ENCODE peak calls at places on chromosomes 7 and 10, in six cellular contexts. O, B, X, G, Z and J are unnamed samples.

GRCh38 chr7:52940511-52940910 is 94.9 kb upstream of the POM121L12 start:
- DNase-seq in O (no peak), B (no peak), X (no peak), G (no peak), Z (no peak), J (no peak)

GRCh38 chr7:151077705-151078232 is 2.8 kb downstream of the FASTK start:
- DNase-seq in O (no peak), B (no peak), X (no peak), G (no peak), Z (peak; percentile 74), J (no peak)

GRCh38 chr10:119726291-119727261 is 726 bp downstream of the INPP5F start:
- DNase-seq in O (peak; percentile 11), B (peak; percentile 55), X (no peak), G (no peak), Z (no peak), J (peak; percentile 15)

GRCh38 chr10:101772895-101773761 is 2.8 kb downstream of the FGF8 start:
- DNase-seq in O (no peak), B (no peak), X (no peak), G (no peak), Z (no peak), J (no peak)

GRCh38 chr7:134565643-134566136 is 16.8 kb downstream of the AKR1B15 start:
- DNase-seq in O (peak; percentile 22), B (no peak), X (no peak), G (peak; percentile 49), Z (no peak), J (peak; percentile 29)

GRCh38 chr10:35409094-35409582 is 72.8 kb downstream of the CCNY start:
- DNase-seq in O (no peak), B (peak; percentile 45), X (peak; percentile 83), G (peak; percentile 84), Z (no peak), J (peak; percentile 90)

GRCh38 chr7:71625534-71625933 is 493.6 kb downstream of the GALNT17 start:
- DNase-seq in O (no peak), B (no peak), X (no peak), G (no peak), Z (no peak), J (no peak)

GRCh38 chr10:99329238-99329890 is at the start of gene CNNM1:
- DNase-seq in O (no peak), B (no peak), X (no peak), G (peak; percentile 23), Z (peak; percentile 79), J (no peak)

GRCh38 chr10:70320751-70321150 is 36.9 kb upstream of the NPFFR1 start:
- DNase-seq in O (no peak), B (peak; percentile 43), X (no peak), G (no peak), Z (no peak), J (no peak)

GRCh38 chr7:36683695-36684357 is 40.5 kb downstream of the AOAH start:
- DNase-seq in O (no peak), B (no peak), X (no peak), G (peak; percentile 98), Z (no peak), J (no peak)

GRCh38 chr7:119664601-119665000 is 608.4 kb upstream of the KCND2 start:
- DNase-seq in O (no peak), B (no peak), X (peak; percentile 67), G (peak; percentile 20), Z (no peak), J (no peak)

GRCh38 chr10:14397069-14397468 is 66.3 kb upstream of the FRMD4A start:
- DNase-seq in O (peak; percentile 21), B (peak; percentile 83), X (peak; percentile 92), G (peak; percentile 84), Z (peak; percentile 93), J (peak; percentile 37)

GRCh38 chr10:53140516-53140915 is 367.9 kb upstream of the MBL2 start:
- DNase-seq in O (no peak), B (no peak), X (peak; percentile 26), G (peak; percentile 86), Z (no peak), J (no peak)

GRCh38 chr10:5433182-5433581 is 20.8 kb downstream of the NET1 start:
- DNase-seq in O (no peak), B (no peak), X (no peak), G (no peak), Z (no peak), J (no peak)

GRCh38 chr10:78585952-78586351 is 482.8 kb upstream of the ZMIZ1 start:
- DNase-seq in O (no peak), B (no peak), X (no peak), G (no peak), Z (no peak), J (no peak)

GRCh38 chr7:29480456-29480855 is 83.2 kb upstream of the PRR15 start:
- DNase-seq in O (no peak), B (no peak), X (no peak), G (no peak), Z (no peak), J (no peak)

GRCh38 chr7:130352335-130353074 is 7.9 kb downstream of the CPA5 start:
- DNase-seq in O (no peak), B (no peak), X (no peak), G (peak; percentile 57), Z (no peak), J (no peak)

GRCh38 chr10:131758062-131758941 is 142.5 kb upstream of the PPP2R2D start:
- DNase-seq in O (no peak), B (no peak), X (no peak), G (no peak), Z (peak; percentile 41), J (no peak)

GRCh38 chr7:110186334-110186733 is 904.6 kb upstream of the LRRN3 start:
- DNase-seq in O (no peak), B (no peak), X (no peak), G (no peak), Z (no peak), J (no peak)

GRCh38 chr7:39720586-39720985 is 97.2 kb downstream of the RALA start:
- DNase-seq in O (no peak), B (no peak), X (peak; percentile 37), G (peak; percentile 95), Z (no peak), J (no peak)

GRCh38 chr7:36287371-36288241 is 102.1 kb upstream of the ANLN start:
- DNase-seq in O (no peak), B (no peak), X (no peak), G (no peak), Z (no peak), J (peak; percentile 70)

GRCh38 chr7:149195180-149196150 is at the start of gene ZNF282:
- DNase-seq in O (peak; percentile 76), B (peak; percentile 93), X (peak; percentile 68), G (peak; percentile 87), Z (peak; percentile 94), J (peak; percentile 87)

GRCh38 chr10:67088035-67088434 is 162.2 kb downstream of the LRRTM3 start:
- DNase-seq in O (no peak), B (no peak), X (no peak), G (no peak), Z (no peak), J (no peak)

GRCh38 chr7:128862571-128863432 is at the start of gene ATP6V1F:
- DNase-seq in O (peak; percentile 96), B (peak; percentile 98), X (peak; percentile 84), G (peak; percentile 97), Z (peak; percentile 99), J (peak; percentile 97)
- TF ChIP-seq CTCF in O (no peak), B (no peak), X (no peak), G (no peak), Z (no peak), J (peak; percentile 40)

GRCh38 chr7:27213150-27213903 is 13.4 kb upstream of the HOXA13 start:
- DNase-seq in O (no peak), B (no peak), X (no peak), G (no peak), Z (no peak), J (no peak)

GRCh38 chr7:27212587-27213149 is 12.8 kb upstream of the HOXA13 start:
- DNase-seq in O (no peak), B (no peak), X (no peak), G (no peak), Z (no peak), J (no peak)

GRCh38 chr7:27213904-27214586 is 14.2 kb upstream of the HOXA13 start:
- DNase-seq in O (no peak), B (no peak), X (no peak), G (no peak), Z (no peak), J (no peak)

GRCh38 chr7:27215356-27215755 is 15.5 kb upstream of the HOXA13 start:
- DNase-seq in O (no peak), B (no peak), X (no peak), G (no peak), Z (no peak), J (no peak)

DNA sequence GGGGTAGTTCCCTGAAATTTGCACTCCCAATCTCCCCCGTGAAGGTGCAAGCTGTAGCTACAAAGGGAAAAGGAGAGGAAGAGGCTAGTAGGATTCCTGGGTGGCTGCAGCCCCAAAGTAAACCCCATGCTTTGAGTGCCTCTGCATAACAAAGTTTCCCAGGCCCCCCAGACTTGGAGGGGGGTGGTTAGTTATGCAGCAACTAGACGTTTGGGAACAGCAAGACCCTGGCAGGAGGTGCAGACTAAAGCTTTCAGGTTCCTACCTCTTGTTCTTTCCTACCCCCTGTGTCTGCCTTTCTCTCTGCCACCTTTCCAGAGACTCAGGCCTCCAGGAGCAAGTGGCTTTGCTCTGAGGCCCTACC is 14.7 kb upstream of the HOXA13 start:
- DNase-seq in O (no peak), B (no peak), X (no peak), G (no peak), Z (no peak), J (no peak)
- H3K4me3 ChIP-seq in O (no peak overlapping the region), B (no peak overlapping the region), X (no peak overlapping the region), G (no peak overlapping the region), Z (no peak overlapping the region), J (no peak overlapping the region)

DNA sequence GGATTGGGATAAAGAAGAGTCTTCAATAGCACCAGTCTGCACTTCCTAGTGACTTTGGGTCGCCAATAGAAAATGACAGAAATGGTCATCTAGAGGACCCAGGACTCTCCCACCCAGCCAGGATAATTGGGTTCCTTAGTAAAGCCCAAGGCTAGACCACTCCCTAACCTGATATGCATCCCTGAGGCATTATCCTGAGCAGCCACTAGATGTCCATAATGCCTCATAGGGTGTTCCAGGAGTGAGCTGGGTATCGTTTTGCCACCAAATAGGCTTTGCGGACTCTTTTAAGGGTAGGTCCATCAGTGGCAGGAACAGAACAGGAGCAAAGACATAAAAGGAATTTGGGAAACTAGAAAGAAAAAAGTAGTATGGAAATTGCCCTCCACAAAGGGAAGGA is 4.5 kb upstream of the LRRC4 start:
- DNase-seq in O (no peak), B (no peak), X (no peak), G (no peak), Z (no peak), J (no peak)
- TF ChIP-seq CTCF in O (no peak), B (peak; percentile 14), X (peak; percentile 54), G (peak; percentile 39), Z (peak; percentile 42), J (no peak)

GRCh38 chr7:122307228-122307619 is 2.7 kb upstream of the FEZF1 start:
- DNase-seq in O (no peak), B (no peak), X (no peak), G (no peak), Z (no peak), J (no peak)

GRCh38 chr7:122312789-122313188 is 8.2 kb upstream of the FEZF1 start:
- DNase-seq in O (no peak), B (no peak), X (no peak), G (no peak), Z (no peak), J (no peak)

GRCh38 chr7:122311719-122312118 is 7.2 kb upstream of the FEZF1 start:
- DNase-seq in O (no peak), B (no peak), X (no peak), G (no peak), Z (no peak), J (no peak)

GRCh38 chr7:122311280-122311679 is 6.7 kb upstream of the FEZF1 start:
- DNase-seq in O (no peak), B (no peak), X (no peak), G (no peak), Z (no peak), J (no peak)

GRCh38 chr7:122310119-122311021 is 5.8 kb upstream of the FEZF1 start:
- DNase-seq in O (no peak), B (no peak), X (no peak), G (no peak), Z (no peak), J (no peak)
- H3K4me3 ChIP-seq in O (peak overlapping the region; percentile 32), B (peak overlapping the region; percentile 44), X (no peak overlapping the region), G (no peak overlapping the region), Z (peak overlapping the region; percentile 45), J (peak overlapping the region; percentile 45)